ENCODE peak calls at places on chromosomes 13 and 19, in five cellular contexts. One of them, this sample, is unnamed.

GRCh38 chr13:49584771-49585182 is 581 bp downstream of the RCBTB1 start:
- DNase-seq in DMS53: peak
- DNase-seq in HS-5: no peak
- DNase-seq in MCF 10A: no peak
- DNase-seq in neural crest cell: no peak
- DNase-seq in this sample: peak

GRCh38 chr13:99796175-99796819 is 175.3 kb downstream of the ZIC5 start:
- DNase-seq in DMS53: peak
- DNase-seq in HS-5: no peak
- DNase-seq in MCF 10A: peak
- DNase-seq in neural crest cell: peak
- DNase-seq in this sample: peak

GRCh38 chr13:90547272-90547790 is 800.2 kb upstream of the MIR17HG start:
- DNase-seq in HS-5: no peak
- DNase-seq in neural crest cell: no peak
- DNase-seq in DMS53: peak
- DNase-seq in MCF 10A: no peak
- DNase-seq in this sample: no peak

GRCh38 chr13:23087884-23088283 is 92.9 kb upstream of the SGCG start:
- DNase-seq in neural crest cell: peak
- DNase-seq in DMS53: peak
- DNase-seq in MCF 10A: no peak
- DNase-seq in HS-5: no peak
- DNase-seq in this sample: peak

GRCh38 chr13:70408865-70409264 is 300.6 kb upstream of the KLHL1 start:
- DNase-seq in DMS53: peak
- DNase-seq in MCF 10A: no peak
- DNase-seq in neural crest cell: no peak
- DNase-seq in HS-5: no peak
- DNase-seq in this sample: no peak

GRCh38 chr19:4586245-4586644 is 26.8 kb upstream of the SEMA6B start:
- DNase-seq in HS-5: no peak
- DNase-seq in neural crest cell: no peak
- DNase-seq in MCF 10A: no peak
- DNase-seq in DMS53: no peak
- DNase-seq in this sample: no peak

GRCh38 chr13:79593121-79593520 is 112.2 kb downstream of the NDFIP2 start:
- DNase-seq in MCF 10A: no peak
- DNase-seq in DMS53: no peak
- DNase-seq in neural crest cell: no peak
- DNase-seq in HS-5: no peak
- DNase-seq in this sample: no peak

GRCh38 chr13:32195713-32196112 is 119.5 kb downstream of the ZAR1L start:
- DNase-seq in neural crest cell: no peak
- DNase-seq in DMS53: peak
- DNase-seq in HS-5: no peak
- DNase-seq in MCF 10A: no peak
- DNase-seq in this sample: no peak

GRCh38 chr13:113562866-113563265 is 21.7 kb upstream of the TFDP1 start:
- DNase-seq in neural crest cell: no peak
- DNase-seq in DMS53: no peak
- DNase-seq in HS-5: no peak
- DNase-seq in MCF 10A: no peak
- DNase-seq in this sample: peak

GRCh38 chr13:93409001-93409400 is 182.4 kb downstream of the GPC6 start:
- DNase-seq in DMS53: no peak
- DNase-seq in neural crest cell: no peak
- DNase-seq in MCF 10A: no peak
- DNase-seq in HS-5: no peak
- DNase-seq in this sample: no peak

GRCh38 chr19:18157465-18158063 is 4.6 kb downstream of the PIK3R2 start:
- DNase-seq in DMS53: peak
- DNase-seq in HS-5: no peak
- DNase-seq in neural crest cell: peak
- DNase-seq in MCF 10A: peak
- DNase-seq in this sample: peak

GRCh38 chr19:40257096-40257517 is 28.0 kb downstream of the AKT2 start:
- DNase-seq in neural crest cell: no peak
- DNase-seq in MCF 10A: peak
- DNase-seq in HS-5: no peak
- DNase-seq in DMS53: no peak
- DNase-seq in this sample: no peak

GRCh38 chr13:31733066-31733465 is 6.3 kb upstream of the RXFP2 start:
- DNase-seq in neural crest cell: no peak
- DNase-seq in DMS53: no peak
- DNase-seq in HS-5: no peak
- DNase-seq in MCF 10A: no peak
- DNase-seq in this sample: no peak

GRCh38 chr13:39916330-39916729 is 260.9 kb downstream of the COG6 start:
- DNase-seq in neural crest cell: no peak
- DNase-seq in DMS53: no peak
- DNase-seq in HS-5: no peak
- DNase-seq in MCF 10A: peak
- DNase-seq in this sample: no peak

GRCh38 chr13:47798906-47799305 is 202.2 kb downstream of the SUCLA2 start:
- DNase-seq in HS-5: no peak
- DNase-seq in DMS53: peak
- DNase-seq in neural crest cell: no peak
- DNase-seq in MCF 10A: peak
- DNase-seq in this sample: peak

GRCh38 chr13:27110056-27110746 is 61.4 kb downstream of the USP12 start:
- DNase-seq in HS-5: no peak
- DNase-seq in MCF 10A: no peak
- DNase-seq in DMS53: peak
- DNase-seq in neural crest cell: no peak
- DNase-seq in this sample: no peak

GRCh38 chr13:80116107-80116506 is 224.8 kb downstream of the SPRY2 start:
- DNase-seq in DMS53: peak
- DNase-seq in MCF 10A: peak
- DNase-seq in neural crest cell: no peak
- DNase-seq in HS-5: peak
- DNase-seq in this sample: no peak

GRCh38 chr13:103066991-103067390 is 774 bp upstream of the SLC10A2 start:
- DNase-seq in MCF 10A: no peak
- DNase-seq in HS-5: no peak
- DNase-seq in neural crest cell: no peak
- DNase-seq in DMS53: no peak
- DNase-seq in this sample: peak